ENCODE peak calls at places on chromosomes 11 and 22, in seven cellular contexts. K is pancreas; P is CD4-positive, alpha-beta memory T cell; L is IMR-90; G is CD8-positive, alpha-beta T cell; T is adipocyte; V is MG63. J is an unnamed sample.

GRCh38 chr22:34951212-34951611 is 114.7 kb upstream of the ISX start:
- DNase-seq in K (no peak), P (no peak), L (no peak), G (no peak), T (no peak), V (no peak), J (no peak)

GRCh38 chr11:114196994-114197702 is 99.1 kb upstream of the NNMT start:
- DNase-seq in K (no peak), P (no peak), L (no peak), G (no peak), T (no peak), V (no peak), J (no peak)

GRCh38 chr22:36237462-36238347 is 1.6 kb downstream of the APOL2 start:
- DNase-seq in K (no peak), P (peak; percentile 28), L (no peak), G (no peak), T (peak; percentile 65), V (no peak), J (no peak)

GRCh38 chr22:46783721-46784120 is 21.3 kb downstream of the TBC1D22A start:
- DNase-seq in K (no peak), P (no peak), L (peak; percentile 14), G (no peak), T (peak; percentile 31), V (no peak), J (no peak)

GRCh38 chr11:123616505-123617198 is 37.8 kb downstream of the SCN3B start:
- DNase-seq in K (no peak), P (no peak), L (peak; percentile 86), G (no peak), T (peak; percentile 10), V (peak; percentile 76), J (no peak)

GRCh38 chr22:32005453-32005852 is 37.6 kb upstream of the SLC5A1 start:
- DNase-seq in K (no peak), P (no peak), L (peak; percentile 25), G (no peak), T (peak; percentile 3), V (peak; percentile 55), J (no peak)

GRCh38 chr11:907668-908067 is 2.9 kb downstream of the CHID1 start:
- DNase-seq in K (peak; percentile 65), P (no peak), L (no peak), G (no peak), T (no peak), V (no peak), J (no peak)

GRCh38 chr11:119505861-119506260 is 82.9 kb upstream of the THY1 start:
- DNase-seq in K (no peak), P (no peak), L (peak; percentile 13), G (no peak), T (peak; percentile 88), V (no peak), J (no peak)

GRCh38 chr22:35681454-35682050 is 33.3 kb downstream of the APOL6 start:
- DNase-seq in K (no peak), P (no peak), L (no peak), G (no peak), T (no peak), V (no peak), J (no peak)

GRCh38 chr11:69040581-69041260 is 8.0 kb upstream of the TPCN2 start:
- DNase-seq in K (no peak), P (no peak), L (peak; percentile 86), G (no peak), T (peak; percentile 60), V (peak; percentile 45), J (peak; percentile 85)

GRCh38 chr22:37501610-37502341 is 15.6 kb upstream of the MFNG start:
- DNase-seq in K (peak; percentile 92), P (no peak), L (peak; percentile 93), G (no peak), T (no peak), V (peak; percentile 66), J (no peak)

GRCh38 chr11:8709777-8710176 is 27.2 kb downstream of the RPL27A start:
- DNase-seq in K (no peak), P (no peak), L (no peak), G (no peak), T (no peak), V (no peak), J (no peak)

GRCh38 chr11:8707541-8708270 is 25.1 kb downstream of the RPL27A start:
- DNase-seq in K (peak; percentile 97), P (no peak), L (no peak), G (no peak), T (no peak), V (no peak), J (no peak)

GRCh38 chr11:8705171-8705570 is 22.6 kb downstream of the RPL27A start:
- DNase-seq in K (no peak), P (no peak), L (no peak), G (no peak), T (no peak), V (no peak), J (no peak)

GRCh38 chr11:8709002-8709672 is 26.5 kb downstream of the RPL27A start:
- DNase-seq in K (peak; percentile 81), P (no peak), L (peak; percentile 95), G (no peak), T (peak; percentile 97), V (peak; percentile 90), J (no peak)

GRCh38 chr11:8706673-8707432 is 24.3 kb downstream of the RPL27A start:
- DNase-seq in K (no peak), P (no peak), L (no peak), G (no peak), T (no peak), V (no peak), J (no peak)
- H3K4me3 ChIP-seq in K (no peak overlapping the region), P (no peak overlapping the region), L (no peak overlapping the region), G (no peak overlapping the region), T (peak overlapping the region; percentile 11), V (no peak overlapping the region), J (no peak overlapping the region)

DNA sequence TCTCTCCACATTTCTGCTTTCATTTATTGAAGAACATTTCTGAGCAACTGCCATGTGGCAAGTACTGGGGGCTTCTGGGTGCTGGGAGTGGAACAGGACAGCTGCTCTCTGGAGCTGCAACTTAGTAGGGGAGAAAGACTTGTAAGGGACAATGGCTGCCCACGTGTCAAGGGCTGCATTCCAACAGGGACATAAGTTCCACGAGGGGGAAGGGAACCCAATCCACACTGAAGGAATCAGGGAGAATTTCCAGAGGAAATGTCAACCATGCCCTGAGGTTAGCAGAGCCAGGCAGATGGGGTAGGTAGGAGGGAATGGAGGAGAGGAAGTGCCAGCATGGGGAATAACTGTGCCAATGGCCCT is 1.7 kb downstream of the MAPK8IP2 start:
- DNase-seq in K (no peak), P (no peak), L (no peak), G (no peak), T (no peak), V (no peak), J (no peak)
- H3K4me3 ChIP-seq in K (no peak overlapping the region), P (no peak overlapping the region), L (no peak overlapping the region), G (no peak overlapping the region), T (no peak overlapping the region), V (no peak overlapping the region), J (no peak overlapping the region)

DNA sequence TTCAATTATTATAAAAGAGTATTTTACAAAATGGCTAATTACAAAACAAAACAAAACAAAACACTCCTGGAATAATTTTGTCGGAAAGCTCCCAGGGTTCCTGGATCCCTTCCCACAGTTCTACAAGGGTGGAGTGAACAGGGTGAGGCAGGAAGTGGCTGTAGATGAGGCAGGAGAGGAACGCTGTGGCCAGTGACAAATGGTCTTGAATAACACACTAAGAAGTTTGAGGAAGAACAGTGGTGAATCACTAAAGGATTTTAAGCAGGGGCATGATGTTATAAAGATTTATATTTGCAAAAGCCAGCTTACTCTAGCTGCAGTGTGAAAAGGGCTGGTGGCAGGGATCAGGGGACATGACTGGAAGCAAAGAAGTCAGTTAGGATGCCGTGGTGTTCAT is 33.8 kb upstream of the APOA1 start:
- DNase-seq in K (no peak), P (no peak), L (peak; percentile 90), G (no peak), T (peak; percentile 69), V (peak; percentile 59), J (no peak)
- H3K4me3 ChIP-seq in K (no peak overlapping the region), P (no peak overlapping the region), L (no peak overlapping the region), G (no peak overlapping the region), T (peak overlapping the region; percentile 25), V (no peak overlapping the region), J (no peak overlapping the region)

DNA sequence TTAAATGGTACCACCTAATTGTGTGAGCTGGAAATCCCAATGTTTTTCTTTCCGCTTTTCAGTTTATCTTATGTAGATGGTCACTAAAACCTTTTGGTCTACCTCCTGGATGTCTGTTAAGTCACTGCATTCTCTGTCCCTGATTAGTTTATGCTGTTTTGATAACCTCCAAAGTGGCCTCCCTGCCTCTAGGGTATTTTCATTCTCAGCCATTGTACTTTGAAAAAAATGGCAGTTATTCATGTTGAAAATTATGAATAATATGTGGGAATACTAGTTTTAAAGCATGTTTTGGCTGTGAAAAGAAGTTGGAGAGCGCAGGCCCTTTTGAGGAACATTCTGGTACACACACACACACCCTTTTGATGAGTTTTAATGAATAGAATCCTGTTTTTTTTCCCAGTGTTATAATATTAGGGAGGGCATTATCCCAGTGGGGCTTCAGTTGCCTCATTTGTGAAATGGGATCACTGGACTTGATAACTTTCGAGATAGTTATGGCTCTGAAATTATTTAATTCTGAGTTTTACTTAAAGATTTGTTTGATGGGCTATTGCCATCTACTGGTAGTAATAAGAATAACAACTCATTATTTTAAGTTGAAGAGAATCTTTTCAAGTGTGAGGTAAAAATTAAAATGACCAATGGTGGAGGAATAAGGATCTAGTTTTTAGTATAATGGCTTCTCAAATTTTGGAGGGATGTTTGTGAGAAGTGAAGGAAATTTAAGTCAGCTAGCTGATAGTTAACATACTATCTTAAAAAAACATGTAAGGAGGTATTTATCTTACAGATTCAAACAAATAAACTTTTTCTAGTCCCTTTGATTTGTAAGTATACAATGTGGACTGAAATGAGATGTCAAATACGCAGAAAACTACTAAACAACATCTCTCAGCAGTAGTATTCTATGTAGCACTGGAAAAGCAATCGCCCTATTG is 3.9 kb downstream of the FDX1 start:
- DNase-seq in K (no peak), P (peak; percentile 45), L (peak; percentile 42), G (no peak), T (peak; percentile 72), V (no peak), J (no peak)
- H3K4me3 ChIP-seq in K (no peak overlapping the region), P (no peak overlapping the region), L (no peak overlapping the region), G (no peak overlapping the region), T (no peak overlapping the region), V (no peak overlapping the region), J (peak overlapping the region; percentile 85)

GRCh38 chr11:62925745-62926668 is 4.8 kb upstream of the CHRM1 start:
- DNase-seq in K (peak; percentile 59), P (no peak), L (no peak), G (no peak), T (peak; percentile 34), V (no peak), J (no peak)
- H3K4me3 ChIP-seq in K (no peak overlapping the region), P (no peak overlapping the region), L (peak overlapping the region; percentile 10), G (peak overlapping the region; percentile 49), T (peak overlapping the region; percentile 37), V (no peak overlapping the region), J (no peak overlapping the region)

J was measured in SK-N-MC.